ENCODE peak calls at places on chromosome 19, in four cellular contexts. One of them, this sample, is unnamed.

GRCh38 chr19:39115105-39115847 is 10.3 kb upstream of the PAK4 start:
- DNase-seq in mesenchymal stem cell: no peak
- DNase-seq in IMR-90: no peak
- DNase-seq in neuronal stem cell: no peak
- DNase-seq in this sample: peak; percentile 97

GRCh38 chr19:2239771-2240770 is 3.4 kb downstream of the SF3A2 start:
- DNase-seq in mesenchymal stem cell: no peak
- DNase-seq in IMR-90: peak; percentile 48
- DNase-seq in neuronal stem cell: peak; percentile 56
- DNase-seq in this sample: no peak

GRCh38 chr19:13964776-13965175 is 12.5 kb downstream of the DCAF15 start:
- DNase-seq in IMR-90: peak; percentile 66
- DNase-seq in mesenchymal stem cell: peak; percentile 42
- DNase-seq in neuronal stem cell: no peak
- DNase-seq in this sample: no peak

GRCh38 chr19:58311345-58311744 is 6.2 kb downstream of the ERVK3-1 start:
- DNase-seq in mesenchymal stem cell: no peak
- DNase-seq in neuronal stem cell: no peak
- DNase-seq in IMR-90: no peak
- DNase-seq in this sample: no peak

GRCh38 chr19:2724148-2724557 is 3.0 kb upstream of the DIRAS1 start:
- DNase-seq in IMR-90: no peak
- DNase-seq in mesenchymal stem cell: no peak
- DNase-seq in neuronal stem cell: no peak
- DNase-seq in this sample: no peak

GRCh38 chr19:660793-661426 is 2.1 kb downstream of the RNF126 start:
- DNase-seq in neuronal stem cell: no peak
- DNase-seq in mesenchymal stem cell: no peak
- DNase-seq in IMR-90: no peak
- DNase-seq in this sample: no peak

GRCh38 chr19:1942078-1942933 is 1.3 kb downstream of the CSNK1G2 start:
- DNase-seq in mesenchymal stem cell: peak; percentile 90
- DNase-seq in neuronal stem cell: peak; percentile 81
- DNase-seq in IMR-90: peak; percentile 67
- DNase-seq in this sample: peak; percentile 75

GRCh38 chr19:21134934-21135366 is 6.9 kb upstream of the ZNF431 start:
- DNase-seq in mesenchymal stem cell: no peak
- DNase-seq in neuronal stem cell: no peak
- DNase-seq in IMR-90: no peak
- DNase-seq in this sample: no peak

GRCh38 chr19:17830567-17831418 is 9.5 kb upstream of the INSL3 start:
- DNase-seq in mesenchymal stem cell: peak; percentile 83
- DNase-seq in IMR-90: peak; percentile 67
- DNase-seq in neuronal stem cell: peak; percentile 84
- DNase-seq in this sample: peak; percentile 88

GRCh38 chr19:14248578-14249011 is 42.6 kb upstream of the ADGRL1 start:
- DNase-seq in IMR-90: no peak
- DNase-seq in neuronal stem cell: peak; percentile 87
- DNase-seq in mesenchymal stem cell: peak; percentile 55
- DNase-seq in this sample: no peak

GRCh38 chr19:13849277-13849676 is 27.7 kb upstream of the NANOS3 start:
- DNase-seq in IMR-90: no peak
- DNase-seq in neuronal stem cell: no peak
- DNase-seq in mesenchymal stem cell: no peak
- DNase-seq in this sample: no peak

GRCh38 chr19:43779147-43779819 is 1.5 kb downstream of the KCNN4 start:
- DNase-seq in IMR-90: no peak
- DNase-seq in mesenchymal stem cell: no peak
- DNase-seq in neuronal stem cell: no peak
- DNase-seq in this sample: no peak
- H3K18ac ChIP-seq in IMR-90: no peak overlapping the region
- H3K18ac ChIP-seq in mesenchymal stem cell: no peak overlapping the region
- H3K18ac ChIP-seq in neuronal stem cell: peak overlapping the region; percentile 19
- H3K18ac ChIP-seq in this sample: peak overlapping the region; percentile 50

GRCh38 chr19:16293133-16294085 is 31.2 kb upstream of the KLF2 start:
- DNase-seq in IMR-90: peak; percentile 99
- DNase-seq in neuronal stem cell: no peak
- DNase-seq in mesenchymal stem cell: peak; percentile 94
- DNase-seq in this sample: peak; percentile 19
- H3K4me3 ChIP-seq in IMR-90: peak overlapping the region; percentile 42
- H3K4me3 ChIP-seq in neuronal stem cell: no peak overlapping the region
- H3K4me3 ChIP-seq in mesenchymal stem cell: peak overlapping the region; percentile 18
- H3K4me3 ChIP-seq in this sample: no peak overlapping the region

DNA sequence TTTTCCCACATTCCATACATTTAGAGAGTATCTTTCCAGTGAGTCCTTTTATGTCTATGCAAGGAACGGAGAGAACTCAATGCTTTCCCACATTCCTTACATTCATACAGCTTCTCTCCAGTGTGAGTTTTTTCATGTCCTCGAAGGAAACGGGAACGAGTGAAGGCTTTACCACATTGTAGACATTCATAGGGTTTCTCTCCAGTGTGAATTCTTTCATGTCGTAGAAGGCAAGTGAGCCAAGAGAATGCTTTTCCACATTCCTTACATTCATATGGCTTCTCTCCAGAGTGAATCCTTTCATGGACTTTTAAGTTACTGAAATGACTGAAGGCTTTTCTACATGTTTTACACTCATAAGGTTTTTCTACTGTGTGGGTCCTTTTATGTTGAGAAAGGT is 17.1 kb downstream of the ZNF823 start:
- DNase-seq in mesenchymal stem cell: no peak
- DNase-seq in IMR-90: no peak
- DNase-seq in neuronal stem cell: no peak
- DNase-seq in this sample: no peak
- H3K14ac ChIP-seq in mesenchymal stem cell: no peak overlapping the region
- H3K14ac ChIP-seq in IMR-90: no peak overlapping the region
- H3K14ac ChIP-seq in neuronal stem cell: no peak overlapping the region
- H3K14ac ChIP-seq in this sample: no peak overlapping the region

GRCh38 chr19:40567750-40568494 is 8.8 kb upstream of the SHKBP1 start:
- DNase-seq in IMR-90: no peak
- DNase-seq in mesenchymal stem cell: no peak
- DNase-seq in neuronal stem cell: no peak
- DNase-seq in this sample: no peak

GRCh38 chr19:40570313-40571004 is 6.2 kb upstream of the SHKBP1 start:
- DNase-seq in IMR-90: peak; percentile 100
- DNase-seq in mesenchymal stem cell: peak; percentile 99
- DNase-seq in neuronal stem cell: peak; percentile 99
- DNase-seq in this sample: peak; percentile 100

GRCh38 chr19:40565355-40565754 is 11.3 kb upstream of the SHKBP1 start:
- DNase-seq in mesenchymal stem cell: no peak
- DNase-seq in neuronal stem cell: no peak
- DNase-seq in IMR-90: no peak
- DNase-seq in this sample: no peak

GRCh38 chr19:40565910-40566495 is 10.7 kb upstream of the SHKBP1 start:
- DNase-seq in mesenchymal stem cell: no peak
- DNase-seq in IMR-90: no peak
- DNase-seq in neuronal stem cell: no peak
- DNase-seq in this sample: no peak

DNA sequence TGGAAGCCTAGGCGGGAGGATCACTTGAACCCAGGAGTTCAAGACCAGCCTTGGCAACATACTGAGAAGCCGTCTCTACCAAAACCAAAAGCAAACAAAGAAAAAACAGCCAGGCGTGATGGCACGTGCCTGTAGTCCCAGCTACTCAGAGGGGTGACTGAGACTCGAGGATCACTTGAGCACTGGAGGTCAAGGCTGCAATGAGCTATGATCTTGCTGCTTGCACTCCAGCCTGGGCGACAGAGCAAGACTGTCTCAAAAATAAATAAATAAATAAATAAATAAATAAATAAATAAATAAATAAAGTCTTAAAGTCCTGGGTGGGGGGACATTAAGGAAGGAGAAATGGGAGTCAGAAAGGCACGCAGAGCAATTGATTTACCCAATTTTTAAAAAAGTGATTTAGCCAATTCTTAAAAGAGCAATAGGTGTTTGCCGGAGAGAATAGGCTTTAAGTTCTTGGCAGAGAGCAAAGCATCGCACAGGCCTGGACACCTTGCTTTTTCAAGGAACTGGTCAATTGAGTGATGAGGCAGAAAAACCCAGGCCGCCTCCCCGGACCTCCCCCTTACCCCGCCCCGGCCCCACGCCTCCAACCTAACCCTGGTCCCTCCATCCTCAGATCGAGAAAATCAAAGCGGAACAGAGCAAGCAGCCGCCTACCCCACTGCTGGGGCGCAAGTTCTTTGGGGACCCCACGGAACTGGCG is 9.5 kb upstream of the SHKBP1 start:
- DNase-seq in IMR-90: no peak
- DNase-seq in mesenchymal stem cell: no peak
- DNase-seq in neuronal stem cell: no peak
- DNase-seq in this sample: no peak
- H3K18ac ChIP-seq in IMR-90: no peak overlapping the region
- H3K18ac ChIP-seq in mesenchymal stem cell: no peak overlapping the region
- H3K18ac ChIP-seq in neuronal stem cell: peak overlapping the region; percentile 84
- H3K18ac ChIP-seq in this sample: no peak overlapping the region

GRCh38 chr19:47487551-47488515 is 3.8 kb upstream of the KPTN start:
- DNase-seq in mesenchymal stem cell: no peak
- DNase-seq in neuronal stem cell: no peak
- DNase-seq in IMR-90: no peak
- DNase-seq in this sample: no peak
- H3K4me3 ChIP-seq in mesenchymal stem cell: no peak overlapping the region
- H3K4me3 ChIP-seq in neuronal stem cell: no peak overlapping the region
- H3K4me3 ChIP-seq in IMR-90: no peak overlapping the region
- H3K4me3 ChIP-seq in this sample: no peak overlapping the region

GRCh38 chr19:49876422-49877019 is 634 bp downstream of the AKT1S1 start:
- DNase-seq in IMR-90: peak; percentile 99
- DNase-seq in neuronal stem cell: peak; percentile 98
- DNase-seq in mesenchymal stem cell: peak; percentile 99
- DNase-seq in this sample: peak; percentile 99

GRCh38 chr19:49874503-49875157 is 2.5 kb downstream of the AKT1S1 start:
- DNase-seq in mesenchymal stem cell: no peak
- DNase-seq in IMR-90: no peak
- DNase-seq in neuronal stem cell: no peak
- DNase-seq in this sample: no peak

GRCh38 chr19:49875177-49875576 is 2.0 kb downstream of the AKT1S1 start:
- DNase-seq in IMR-90: no peak
- DNase-seq in neuronal stem cell: no peak
- DNase-seq in mesenchymal stem cell: no peak
- DNase-seq in this sample: no peak

GRCh38 chr19:49877020-49877878 is at the start of the genes AKT1S1 and TBC1D17:
- DNase-seq in neuronal stem cell: peak; percentile 100
- DNase-seq in mesenchymal stem cell: peak; percentile 100
- DNase-seq in IMR-90: peak; percentile 100
- DNase-seq in this sample: peak; percentile 100

DNA sequence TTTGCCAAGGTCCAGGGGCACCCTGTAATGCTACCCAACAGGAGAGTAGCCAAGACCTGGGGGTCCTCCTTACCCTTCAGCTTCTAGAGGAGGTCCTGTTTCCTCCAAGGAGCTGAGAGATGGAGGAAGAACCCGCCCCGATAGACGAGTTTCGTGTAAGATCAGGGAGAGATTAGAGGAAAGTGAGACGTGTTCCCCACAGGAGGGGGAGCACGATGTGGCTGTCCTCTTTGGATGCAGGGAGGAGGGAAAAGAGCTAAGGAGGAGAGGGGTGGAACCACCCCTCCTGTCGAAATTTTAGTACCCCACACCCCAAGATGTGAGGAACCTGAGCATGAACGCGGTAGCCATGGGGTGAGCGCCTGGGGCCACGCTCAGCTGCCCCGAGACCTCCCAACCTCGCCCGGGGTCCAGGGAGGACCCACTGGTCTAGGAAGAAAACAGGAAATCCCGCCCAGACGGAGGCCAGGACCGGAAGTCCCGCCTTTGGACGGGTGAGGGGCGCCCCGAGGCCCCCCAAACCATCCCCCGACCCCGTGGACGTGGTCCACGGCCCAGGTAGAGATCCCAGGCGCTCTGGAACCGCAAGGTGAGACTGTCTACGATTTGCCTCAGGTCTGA is 1.2 kb downstream of the AKT1S1 start:
- DNase-seq in neuronal stem cell: peak; percentile 59
- DNase-seq in mesenchymal stem cell: peak; percentile 73
- DNase-seq in IMR-90: peak; percentile 29
- DNase-seq in this sample: peak; percentile 39
- H3K14ac ChIP-seq in neuronal stem cell: peak overlapping the region; percentile 92
- H3K14ac ChIP-seq in mesenchymal stem cell: peak overlapping the region; percentile 98
- H3K14ac ChIP-seq in IMR-90: peak overlapping the region; percentile 99
- H3K14ac ChIP-seq in this sample: peak overlapping the region; percentile 96

GRCh38 chr19:6708346-6708745 is 12.1 kb downstream of the C3 start:
- DNase-seq in IMR-90: no peak
- DNase-seq in mesenchymal stem cell: no peak
- DNase-seq in neuronal stem cell: no peak
- DNase-seq in this sample: no peak

GRCh38 chr19:6705931-6706632 is 14.4 kb downstream of the C3 start:
- DNase-seq in IMR-90: no peak
- DNase-seq in neuronal stem cell: no peak
- DNase-seq in mesenchymal stem cell: no peak
- DNase-seq in this sample: no peak

GRCh38 chr19:6706633-6706958 is 13.9 kb downstream of the C3 start:
- DNase-seq in IMR-90: no peak
- DNase-seq in neuronal stem cell: no peak
- DNase-seq in mesenchymal stem cell: no peak
- DNase-seq in this sample: no peak

GRCh38 chr19:6707658-6708018 is 12.8 kb downstream of the C3 start:
- DNase-seq in neuronal stem cell: no peak
- DNase-seq in IMR-90: no peak
- DNase-seq in mesenchymal stem cell: no peak
- DNase-seq in this sample: no peak

GRCh38 chr19:6707011-6707657 is 13.3 kb downstream of the C3 start:
- DNase-seq in neuronal stem cell: no peak
- DNase-seq in mesenchymal stem cell: no peak
- DNase-seq in IMR-90: no peak
- DNase-seq in this sample: no peak
- H3K18ac ChIP-seq in neuronal stem cell: peak overlapping the region; percentile 69
- H3K18ac ChIP-seq in mesenchymal stem cell: no peak overlapping the region
- H3K18ac ChIP-seq in IMR-90: no peak overlapping the region
- H3K18ac ChIP-seq in this sample: no peak overlapping the region

DNA sequence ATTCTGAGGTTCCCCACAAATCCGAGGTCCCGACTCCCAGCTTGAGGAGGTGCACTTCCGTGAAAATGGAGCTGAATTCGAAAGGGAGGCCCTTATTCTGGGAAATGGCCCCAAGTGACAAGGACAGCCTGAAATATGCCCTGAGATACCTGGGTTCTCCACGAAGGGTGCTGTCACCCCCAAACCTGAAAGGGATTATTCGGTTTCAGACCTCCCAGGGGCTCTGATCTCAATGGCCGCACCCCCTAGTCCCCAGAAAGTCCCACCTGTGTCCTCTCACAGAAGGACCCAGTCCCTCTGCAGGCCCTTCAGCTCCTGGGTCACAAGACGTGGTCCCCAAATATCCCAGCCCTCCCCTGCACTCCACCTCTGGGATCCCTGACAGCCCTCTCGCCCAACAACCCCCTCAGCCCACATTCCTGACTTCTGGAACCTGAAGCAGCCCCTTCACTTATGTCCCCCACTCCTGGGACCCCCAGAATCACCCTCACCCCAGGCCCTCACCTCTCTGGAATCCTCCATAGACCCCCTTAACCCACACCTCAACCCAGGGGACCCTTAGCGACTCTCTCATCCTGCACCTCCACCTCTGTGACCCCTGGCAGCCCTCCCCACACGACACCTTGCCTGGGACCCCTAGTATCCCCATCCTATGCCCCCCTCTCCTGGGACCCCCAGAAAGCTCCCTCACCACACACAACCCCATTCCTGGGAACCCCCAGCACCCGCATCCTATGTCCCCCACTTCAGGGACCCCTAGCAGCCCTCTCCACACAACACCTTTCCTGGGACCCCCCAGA is 597 bp downstream of the SYNGR4 start:
- DNase-seq in mesenchymal stem cell: no peak
- DNase-seq in neuronal stem cell: no peak
- DNase-seq in IMR-90: no peak
- DNase-seq in this sample: no peak
- H3K4me3 ChIP-seq in mesenchymal stem cell: peak overlapping the region; percentile 24
- H3K4me3 ChIP-seq in neuronal stem cell: peak overlapping the region; percentile 20
- H3K4me3 ChIP-seq in IMR-90: peak overlapping the region; percentile 19
- H3K4me3 ChIP-seq in this sample: no peak overlapping the region

GRCh38 chr19:30169196-30169900 is 202.8 kb upstream of the ZNF536 start:
- DNase-seq in mesenchymal stem cell: no peak
- DNase-seq in IMR-90: no peak
- DNase-seq in neuronal stem cell: no peak
- DNase-seq in this sample: no peak
- H3K14ac ChIP-seq in mesenchymal stem cell: no peak overlapping the region
- H3K14ac ChIP-seq in IMR-90: no peak overlapping the region
- H3K14ac ChIP-seq in neuronal stem cell: no peak overlapping the region
- H3K14ac ChIP-seq in this sample: no peak overlapping the region

This sample was measured in trophoblast cell.